ENCODE peak calls at places on chromosomes 13 and 19, in eight cellular contexts. H is fibroblast of gingiva; E is Peyer's patch; D is stomach; T is AG09319; W is sigmoid colon; Z is lower leg skin; K is stimulated activated CD4-positive, alpha-beta T cell treated with anti-CD3 and anti-CD28 coated beads, Interleukin-1b, Interleukin-23, amount 100 ng/mL, for 24 hours. G is an unnamed sample.

GRCh38 chr13:34409496-34410163 is 532.4 kb upstream of the NBEA start:
- DNase-seq in Z (no peak), T (no peak), W (no peak), H (no peak), E (no peak), K (no peak), D (no peak), G (no peak)

GRCh38 chr19:44653343-44653742 is 9.6 kb downstream of the PVR start:
- DNase-seq in D (no peak), K (no peak), W (no peak), H (no peak), T (no peak), Z (no peak), E (no peak), G (no peak)

GRCh38 chr13:33560722-33561121 is 257.2 kb upstream of the RFC3 start:
- DNase-seq in W (no peak), T (no peak), D (no peak), K (no peak), H (peak; percentile 53), Z (no peak), E (no peak), G (no peak)

GRCh38 chr13:95628488-95628887 is 16.0 kb downstream of the DZIP1 start:
- DNase-seq in E (no peak), Z (no peak), T (no peak), W (no peak), K (no peak), D (no peak), H (no peak), G (no peak)

GRCh38 chr13:45055198-45055901 is 65.0 kb upstream of the GTF2F2 start:
- DNase-seq in Z (peak; percentile 27), D (no peak), H (peak; percentile 80), T (peak; percentile 39), E (no peak), W (peak; percentile 66), K (no peak), G (no peak)

GRCh38 chr19:15318241-15318691 is 14.1 kb downstream of the BRD4 start:
- DNase-seq in E (peak; percentile 64), D (no peak), Z (no peak), T (no peak), H (peak; percentile 51), W (no peak), K (no peak), G (no peak)

GRCh38 chr19:16942583-16942982 is 53.8 kb downstream of the F2RL3 start:
- DNase-seq in Z (no peak), W (no peak), T (no peak), E (no peak), K (no peak), D (peak; percentile 22), H (no peak), G (no peak)

GRCh38 chr19:13615890-13616289 is 109.6 kb upstream of the CACNA1A start:
- DNase-seq in D (no peak), H (no peak), W (no peak), K (no peak), T (no peak), E (no peak), Z (no peak), G (no peak)

GRCh38 chr13:26601669-26602068 is 44.2 kb downstream of the WASF3 start:
- DNase-seq in K (no peak), E (no peak), Z (no peak), H (peak; percentile 6), W (no peak), D (no peak), T (no peak), G (no peak)

GRCh38 chr13:24606486-24607170 is 73.6 kb upstream of the ATP12A start:
- DNase-seq in D (no peak), H (no peak), Z (no peak), T (no peak), E (no peak), K (no peak), W (no peak), G (no peak)

GRCh38 chr13:106532111-106532929 is 3.1 kb downstream of the EFNB2 start:
- DNase-seq in W (no peak), T (no peak), Z (no peak), E (no peak), K (no peak), D (no peak), H (no peak), G (no peak)

GRCh38 chr13:82802528-82802927 is 1079.7 kb downstream of the SLITRK1 start:
- DNase-seq in H (no peak), K (no peak), W (no peak), T (no peak), Z (no peak), E (no peak), D (no peak), G (no peak)

GRCh38 chr13:92967923-92968322 is 258.7 kb upstream of the GPC6 start:
- DNase-seq in H (peak; percentile 2), K (no peak), W (no peak), E (no peak), Z (no peak), T (no peak), D (no peak), G (no peak)

GRCh38 chr19:7868326-7868670 is 5.9 kb downstream of the PRR36 start:
- DNase-seq in T (no peak), K (no peak), Z (no peak), W (no peak), D (peak; percentile 32), H (no peak), E (no peak), G (no peak)

GRCh38 chr19:4369888-4370260 is 26.5 kb downstream of the MPND start:
- DNase-seq in Z (no peak), W (no peak), D (peak; percentile 80), T (no peak), K (peak; percentile 53), H (peak; percentile 57), E (peak; percentile 79), G (no peak)

GRCh38 chr13:86051134-86052103 is 252.2 kb upstream of the SLITRK6 start:
- DNase-seq in T (no peak), E (no peak), D (no peak), K (no peak), W (no peak), H (no peak), Z (no peak), G (peak; percentile 14)

GRCh38 chr19:38021356-38021755 is 114.3 kb downstream of the SIPA1L3 start:
- DNase-seq in W (no peak), H (no peak), D (no peak), E (no peak), T (no peak), Z (no peak), K (no peak), G (no peak)

GRCh38 chr13:40391788-40392187 is 274.7 kb downstream of the FOXO1 start:
- DNase-seq in K (no peak), T (no peak), E (no peak), Z (no peak), H (no peak), W (no peak), D (no peak), G (no peak)

GRCh38 chr19:3109491-3109890 is 15.3 kb downstream of the GNA11 start:
- DNase-seq in K (no peak), Z (no peak), W (no peak), H (no peak), T (no peak), D (no peak), E (no peak), G (no peak)

GRCh38 chr13:98384739-98385138 is 192.2 kb downstream of the STK24 start:
- DNase-seq in Z (no peak), K (no peak), W (no peak), E (no peak), T (no peak), H (no peak), D (no peak), G (no peak)

GRCh38 chr19:30204721-30205120 is 167.5 kb upstream of the ZNF536 start:
- DNase-seq in Z (peak; percentile 4), T (no peak), E (no peak), W (no peak), D (no peak), K (no peak), H (no peak), G (no peak)

GRCh38 chr13:46628622-46629365 is 75.8 kb downstream of the LRCH1 start:
- DNase-seq in Z (no peak), D (no peak), W (no peak), T (no peak), K (no peak), H (no peak), E (no peak), G (no peak)

GRCh38 chr13:75675421-75675820 is 39.3 kb downstream of the LMO7 start:
- DNase-seq in W (no peak), K (no peak), T (no peak), H (peak; percentile 80), Z (no peak), E (no peak), D (no peak), G (no peak)

GRCh38 chr13:49676581-49677298 is 14.5 kb downstream of the EBPL start:
- DNase-seq in T (no peak), W (no peak), E (no peak), K (no peak), Z (no peak), D (no peak), H (no peak), G (no peak)

GRCh38 chr19:45156751-45157150 is 4.0 kb downstream of the NKPD1 start:
- DNase-seq in K (no peak), H (no peak), D (peak; percentile 36), T (no peak), Z (no peak), W (no peak), E (no peak), G (no peak)

GRCh38 chr13:64639206-64639605 is 2590.9 kb downstream of the PCDH9 start:
- DNase-seq in H (no peak), D (no peak), K (no peak), E (no peak), T (no peak), W (no peak), Z (no peak), G (no peak)

G was measured in SHP77.